ENCODE peak calls at places on chromosomes 7 and 10, in six cellular contexts. P is HepG2, M is GM12891, N is GM12878, I is K562, J is H1. B is an unnamed sample.

GRCh38 chr7:15891151-15891842 is 204.8 kb upstream of the MEOX2 start:
- DNase-seq in P (no peak), J (no peak), M (no peak), N (no peak), I (no peak), B (no peak)

GRCh38 chr7:154484406-154484805 is 432.2 kb downstream of the DPP6 start:
- DNase-seq in P (no peak), J (peak), M (no peak), N (no peak), I (peak), B (no peak)

GRCh38 chr7:121419201-121420148 is 23.4 kb upstream of the FAM3C start:
- DNase-seq in M (no peak), P (no peak), N (no peak), I (no peak), J (no peak), B (no peak)

GRCh38 chr10:99235469-99235871 is at the start of gene HPSE2:
- DNase-seq in I (no peak), M (no peak), P (no peak), N (no peak), J (peak), B (no peak)

GRCh38 chr7:158829021-158829341 is 328 bp downstream of the ESYT2 start:
- DNase-seq in J (no peak), I (peak), P (peak), M (peak), N (no peak), B (peak)

GRCh38 chr10:86536294-86536861 is 14.8 kb upstream of the WAPL start:
- DNase-seq in I (no peak), M (peak), P (no peak), J (peak), N (no peak), B (no peak)

GRCh38 chr10:70920519-70920918 is 32.2 kb upstream of the PCBD1 start:
- DNase-seq in J (no peak), P (no peak), I (no peak), M (no peak), N (no peak), B (no peak)

GRCh38 chr10:48525956-48526355 is 78.9 kb downstream of the ARHGAP22 start:
- DNase-seq in N (no peak), J (peak), P (no peak), M (no peak), I (no peak), B (no peak)

GRCh38 chr10:132511692-132512442 is 25.7 kb upstream of the INPP5A start:
- DNase-seq in I (no peak), P (no peak), M (no peak), J (no peak), N (no peak), B (no peak)
- TF ChIP-seq TAF1 in I (no peak), P (no peak), M (no peak), J (no peak), N (no peak), B (no peak)

DNA sequence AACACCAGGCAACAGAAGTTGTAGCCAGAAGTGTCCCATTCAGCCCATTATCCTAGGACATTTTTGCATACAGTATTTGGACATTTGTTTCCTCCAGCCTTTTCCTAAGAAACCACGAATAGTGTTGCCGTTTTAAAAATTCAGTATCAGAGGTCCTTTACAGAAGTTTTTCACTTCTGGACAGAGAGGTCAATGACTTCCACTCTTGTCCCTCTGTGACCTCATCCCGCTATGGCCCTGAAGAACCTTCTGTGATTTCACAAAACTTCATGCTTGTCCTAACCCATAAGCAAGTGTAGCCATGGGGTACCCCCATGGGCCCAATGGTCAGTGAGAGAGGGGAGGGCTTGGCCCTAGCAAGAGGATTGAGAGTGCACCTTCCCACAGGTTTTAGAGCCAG is 364.8 kb downstream of the TNS3 start:
- DNase-seq in N (no peak), I (no peak), J (no peak), M (no peak), P (no peak), B (no peak)
- TF ChIP-seq POLR2AphosphoS5 in N (no peak), I (no peak), J (no peak), M (no peak), P (no peak), B (no peak)

DNA sequence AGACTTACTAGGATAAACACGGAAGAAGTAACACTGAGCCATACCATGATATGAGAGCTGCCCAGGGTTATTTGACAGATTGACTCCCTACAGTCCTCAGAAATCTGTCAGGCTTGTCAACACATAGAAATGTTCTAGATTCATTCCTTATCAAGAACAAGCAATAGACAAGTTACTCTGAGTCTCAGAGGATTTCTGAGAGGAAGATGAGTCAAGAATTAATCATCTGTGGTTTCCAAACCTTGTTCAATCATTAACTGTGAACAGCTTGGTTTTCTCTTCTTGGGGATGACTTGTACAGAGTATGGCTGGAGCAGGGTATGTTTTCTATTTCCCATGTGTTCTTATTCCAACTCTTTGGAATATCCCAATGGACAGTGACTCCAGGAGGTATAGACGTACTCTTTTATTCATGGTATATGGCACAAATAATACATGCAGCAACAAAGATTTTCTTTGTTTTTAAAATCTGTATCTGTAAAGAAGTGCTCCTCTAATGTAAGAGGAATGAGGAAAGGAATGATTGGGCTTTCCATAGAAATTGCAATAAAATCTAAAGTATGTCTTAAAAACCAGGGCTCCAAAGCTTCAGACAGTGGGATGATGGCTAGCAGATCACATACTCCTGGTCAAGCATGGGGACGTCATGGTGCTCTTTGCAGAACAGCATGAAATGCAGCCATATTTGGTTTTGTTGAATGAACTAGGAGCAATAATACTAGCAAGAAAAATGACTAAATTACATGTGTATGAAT is 11.9 kb upstream of the SFR1 start:
- DNase-seq in I (peak), N (peak), M (no peak), J (no peak), P (peak), B (no peak)
- TF ChIP-seq POLR2A in I (no peak), N (no peak), M (no peak), J (no peak), P (no peak), B (no peak)

DNA sequence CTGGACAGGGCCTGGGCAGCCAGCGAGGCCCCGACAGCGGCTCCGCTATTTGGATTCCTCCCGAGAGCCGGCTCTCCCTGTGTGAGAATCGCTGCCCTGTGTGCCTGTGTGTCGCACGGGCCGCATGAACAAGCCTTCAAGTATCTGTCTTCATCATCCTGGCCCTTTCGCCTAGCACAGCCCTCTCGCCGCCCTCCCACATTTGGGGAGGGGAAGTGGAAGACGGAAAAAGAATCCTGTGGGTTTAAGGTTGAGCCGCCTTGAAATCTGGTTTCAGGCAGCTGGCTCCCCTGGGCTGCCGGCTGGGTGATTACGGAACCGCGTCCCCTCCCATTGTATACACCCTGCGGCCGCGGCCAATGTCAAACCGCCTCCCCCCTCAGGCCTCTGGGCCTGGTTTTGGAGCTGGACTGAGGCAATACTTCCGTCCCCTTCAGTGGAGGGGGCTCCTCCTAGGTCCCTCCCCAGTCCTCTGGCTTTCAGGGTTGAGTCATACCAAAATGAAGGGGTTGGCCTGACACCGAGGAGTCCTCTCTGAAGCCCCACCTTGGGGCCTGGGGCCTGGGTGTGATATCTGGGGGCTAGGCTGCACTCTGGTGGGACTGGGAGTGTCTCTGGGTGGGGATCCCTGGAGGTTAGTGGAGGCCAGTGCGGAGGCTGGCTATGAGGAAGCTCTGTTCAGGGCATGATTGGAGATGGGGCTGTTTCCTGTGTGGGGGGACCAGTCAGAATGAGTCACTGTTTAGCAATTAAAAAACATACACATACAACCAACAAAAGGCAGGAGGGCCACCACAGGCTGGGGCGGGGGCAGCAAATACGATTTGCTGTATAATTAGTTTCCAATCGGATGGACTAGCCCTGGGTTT is 1.7 kb downstream of the TRIM8 start:
- DNase-seq in M (no peak), P (peak), I (peak), J (peak), N (peak), B (peak)
- TF ChIP-seq TAF1 in M (peak), P (peak), I (peak), J (no peak), N (peak), B (no peak)

DNA sequence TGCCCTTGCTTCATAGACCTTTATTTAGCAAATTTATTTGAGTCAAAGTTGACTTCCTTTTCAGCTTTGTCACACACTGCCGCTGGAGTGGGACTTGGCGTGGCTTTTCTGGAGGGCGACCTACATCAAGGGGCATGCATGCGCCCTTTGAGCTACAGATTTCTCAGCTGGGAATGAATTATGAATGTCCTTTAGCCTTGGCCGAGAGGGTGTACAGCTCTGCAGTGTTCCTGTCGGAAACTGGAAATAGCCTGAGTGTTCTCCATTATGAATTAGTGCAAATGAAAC is 79.7 kb downstream of the GLRX3 start:
- DNase-seq in P (no peak), I (no peak), N (no peak), J (no peak), M (no peak), B (no peak)
- TF ChIP-seq POLR2AphosphoS5 in P (no peak), I (no peak), N (no peak), J (no peak), M (no peak), B (no peak)

GRCh38 chr7:50615519-50615845 is 50.3 kb upstream of the DDC start:
- DNase-seq in P (no peak), M (no peak), I (no peak), J (no peak), N (no peak), B (no peak)

GRCh38 chr7:50618281-50618680 is 53.1 kb upstream of the DDC start:
- DNase-seq in M (no peak), P (no peak), J (no peak), I (no peak), N (no peak), B (no peak)

GRCh38 chr7:50612704-50613103 is 47.5 kb upstream of the DDC start:
- DNase-seq in N (no peak), M (no peak), I (no peak), P (no peak), J (no peak), B (no peak)

GRCh38 chr7:50613473-50613872 is 48.3 kb upstream of the DDC start:
- DNase-seq in N (no peak), I (no peak), J (peak), M (no peak), P (no peak), B (no peak)

GRCh38 chr7:50614721-50615518 is 49.7 kb upstream of the DDC start:
- DNase-seq in N (no peak), M (no peak), I (no peak), J (no peak), P (peak), B (no peak)
- TF ChIP-seq POLR2A in N (no peak), M (no peak), I (no peak), J (no peak), P (no peak), B (no peak)

GRCh38 chr10:110815354-110816004 is 56.2 kb upstream of the PDCD4 start:
- DNase-seq in I (no peak), N (peak), P (no peak), M (no peak), J (no peak), B (no peak)
- TF ChIP-seq TAF1 in I (no peak), N (no peak), P (no peak), M (peak), J (no peak), B (peak)

B was measured in GM12892.